ENCODE peak calls at places on chromosome 1, in six cellular contexts. One of them, this sample, is unnamed.

GRCh38 chr1:212286437-212287131 is 1.4 kb downstream of the PPP2R5A start:
- DNase-seq in breast epithelium: peak; percentile 53
- DNase-seq in neural crest cell: no peak
- DNase-seq in AML-193: no peak
- DNase-seq in transverse colon: no peak
- DNase-seq in A549: no peak
- DNase-seq in this sample: no peak

GRCh38 chr1:38889589-38889988 is 8.2 kb upstream of the GJA9 start:
- DNase-seq in breast epithelium: no peak
- DNase-seq in neural crest cell: no peak
- DNase-seq in AML-193: no peak
- DNase-seq in transverse colon: no peak
- DNase-seq in A549: no peak
- DNase-seq in this sample: no peak

GRCh38 chr1:114040273-114041043 is 61.2 kb downstream of the OLFML3 start:
- DNase-seq in breast epithelium: no peak
- DNase-seq in neural crest cell: no peak
- DNase-seq in AML-193: peak; percentile 98
- DNase-seq in transverse colon: no peak
- DNase-seq in A549: no peak
- DNase-seq in this sample: no peak

GRCh38 chr1:151612506-151613274 is 840 bp downstream of the SNX27 start:
- DNase-seq in breast epithelium: no peak
- DNase-seq in neural crest cell: peak; percentile 30
- DNase-seq in AML-193: no peak
- DNase-seq in transverse colon: peak; percentile 38
- DNase-seq in A549: peak; percentile 26
- DNase-seq in this sample: peak; percentile 6

GRCh38 chr1:96643519-96643918 is 78.1 kb upstream of the PTBP2 start:
- DNase-seq in breast epithelium: no peak
- DNase-seq in neural crest cell: no peak
- DNase-seq in AML-193: no peak
- DNase-seq in transverse colon: no peak
- DNase-seq in A549: no peak
- DNase-seq in this sample: no peak

GRCh38 chr1:2797741-2798016 is 3.8 kb downstream of the TTC34 start:
- DNase-seq in breast epithelium: no peak
- DNase-seq in neural crest cell: no peak
- DNase-seq in AML-193: no peak
- DNase-seq in transverse colon: no peak
- DNase-seq in A549: no peak
- DNase-seq in this sample: no peak

GRCh38 chr1:203128691-203129500 is 1.4 kb downstream of the ADORA1 start:
- DNase-seq in breast epithelium: peak; percentile 43
- DNase-seq in neural crest cell: no peak
- DNase-seq in AML-193: no peak
- DNase-seq in transverse colon: peak; percentile 4
- DNase-seq in A549: no peak
- DNase-seq in this sample: no peak

GRCh38 chr1:26132128-26132824 is 20.7 kb downstream of the PDIK1L start:
- DNase-seq in breast epithelium: no peak
- DNase-seq in neural crest cell: no peak
- DNase-seq in AML-193: no peak
- DNase-seq in transverse colon: no peak
- DNase-seq in A549: peak; percentile 32
- DNase-seq in this sample: no peak

GRCh38 chr1:246724001-246724724 is at the start of gene SCCPDH:
- DNase-seq in breast epithelium: peak; percentile 58
- DNase-seq in neural crest cell: peak; percentile 66
- DNase-seq in AML-193: peak; percentile 55
- DNase-seq in transverse colon: peak; percentile 72
- DNase-seq in A549: peak; percentile 77
- DNase-seq in this sample: peak; percentile 55

GRCh38 chr1:61670016-61670415 is 54.9 kb downstream of the TM2D1 start:
- DNase-seq in breast epithelium: no peak
- DNase-seq in neural crest cell: no peak
- DNase-seq in AML-193: peak; percentile 36
- DNase-seq in transverse colon: no peak
- DNase-seq in A549: no peak
- DNase-seq in this sample: no peak

GRCh38 chr1:99535470-99536164 is 110.3 kb upstream of the PALMD start:
- DNase-seq in breast epithelium: no peak
- DNase-seq in neural crest cell: no peak
- DNase-seq in AML-193: no peak
- DNase-seq in transverse colon: no peak
- DNase-seq in A549: no peak
- DNase-seq in this sample: no peak

GRCh38 chr1:30888391-30888790 is 20.2 kb downstream of the SDC3 start:
- DNase-seq in breast epithelium: peak; percentile 76
- DNase-seq in neural crest cell: no peak
- DNase-seq in AML-193: no peak
- DNase-seq in transverse colon: peak; percentile 64
- DNase-seq in A549: no peak
- DNase-seq in this sample: no peak

GRCh38 chr1:220884109-220884980 is 5.1 kb downstream of the HLX start:
- DNase-seq in breast epithelium: no peak
- DNase-seq in neural crest cell: peak; percentile 50
- DNase-seq in AML-193: no peak
- DNase-seq in transverse colon: no peak
- DNase-seq in A549: no peak
- DNase-seq in this sample: no peak

GRCh38 chr1:239189998-239190512 is 196.3 kb upstream of the CHRM3 start:
- DNase-seq in breast epithelium: no peak
- DNase-seq in neural crest cell: no peak
- DNase-seq in AML-193: no peak
- DNase-seq in transverse colon: no peak
- DNase-seq in A549: no peak
- DNase-seq in this sample: no peak

GRCh38 chr1:36966242-36966641 is 68.1 kb downstream of the GRIK3 start:
- DNase-seq in breast epithelium: no peak
- DNase-seq in neural crest cell: peak; percentile 40
- DNase-seq in AML-193: no peak
- DNase-seq in transverse colon: no peak
- DNase-seq in A549: no peak
- DNase-seq in this sample: no peak

GRCh38 chr1:22860883-22861385 is 111.7 kb downstream of the LACTBL1 start:
- DNase-seq in breast epithelium: no peak
- DNase-seq in neural crest cell: no peak
- DNase-seq in AML-193: no peak
- DNase-seq in transverse colon: no peak
- DNase-seq in A549: no peak
- DNase-seq in this sample: no peak

GRCh38 chr1:1599030-1599916 is 662 bp downstream of the FNDC10 start:
- DNase-seq in breast epithelium: no peak
- DNase-seq in neural crest cell: no peak
- DNase-seq in AML-193: peak; percentile 15
- DNase-seq in transverse colon: no peak
- DNase-seq in A549: no peak
- DNase-seq in this sample: peak; percentile 37

GRCh38 chr1:206550446-206550845 is 43.1 kb downstream of the RASSF5 start:
- DNase-seq in breast epithelium: no peak
- DNase-seq in neural crest cell: no peak
- DNase-seq in AML-193: no peak
- DNase-seq in transverse colon: no peak
- DNase-seq in A549: peak; percentile 27
- DNase-seq in this sample: no peak

GRCh38 chr1:70896224-70896623 is 151.4 kb downstream of the PTGER3 start:
- DNase-seq in breast epithelium: no peak
- DNase-seq in neural crest cell: no peak
- DNase-seq in AML-193: peak; percentile 21
- DNase-seq in transverse colon: no peak
- DNase-seq in A549: no peak
- DNase-seq in this sample: no peak